ENCODE peak calls at places on chromosome 1, in six cellular contexts. One of them, this sample, is unnamed.

GRCh38 chr1:26156285-26157038 is 2.4 kb upstream of the FAM110D start:
- DNase-seq in transverse colon: no peak
- DNase-seq in thoracic aorta: no peak
- DNase-seq in CD14-positive monocyte: no peak
- DNase-seq in tibial artery: peak
- DNase-seq in MM.1S: no peak
- DNase-seq in this sample: no peak

GRCh38 chr1:56837244-56837926 is 17.2 kb upstream of the C8A start:
- DNase-seq in CD14-positive monocyte: no peak
- DNase-seq in thoracic aorta: no peak
- DNase-seq in tibial artery: no peak
- DNase-seq in MM.1S: no peak
- DNase-seq in transverse colon: no peak
- DNase-seq in this sample: no peak

GRCh38 chr1:160806109-160806665 is 10.2 kb downstream of the LY9 start:
- DNase-seq in transverse colon: no peak
- DNase-seq in thoracic aorta: no peak
- DNase-seq in tibial artery: no peak
- DNase-seq in MM.1S: no peak
- DNase-seq in CD14-positive monocyte: no peak
- DNase-seq in this sample: no peak

GRCh38 chr1:104795931-104796330 is 1046.2 kb downstream of the AMY1C start:
- DNase-seq in thoracic aorta: no peak
- DNase-seq in CD14-positive monocyte: no peak
- DNase-seq in MM.1S: no peak
- DNase-seq in transverse colon: no peak
- DNase-seq in tibial artery: no peak
- DNase-seq in this sample: no peak

GRCh38 chr1:43691871-43692815 is 15.2 kb upstream of the ST3GAL3 start:
- DNase-seq in tibial artery: no peak
- DNase-seq in CD14-positive monocyte: no peak
- DNase-seq in thoracic aorta: no peak
- DNase-seq in transverse colon: no peak
- DNase-seq in MM.1S: no peak
- DNase-seq in this sample: no peak

GRCh38 chr1:7644906-7645750 is 126.0 kb upstream of the VAMP3 start:
- DNase-seq in CD14-positive monocyte: no peak
- DNase-seq in transverse colon: peak
- DNase-seq in thoracic aorta: no peak
- DNase-seq in MM.1S: peak
- DNase-seq in tibial artery: no peak
- DNase-seq in this sample: no peak

GRCh38 chr1:246297314-246298273 is 209.5 kb downstream of the SMYD3 start:
- DNase-seq in MM.1S: no peak
- DNase-seq in tibial artery: no peak
- DNase-seq in CD14-positive monocyte: no peak
- DNase-seq in transverse colon: no peak
- DNase-seq in thoracic aorta: no peak
- DNase-seq in this sample: no peak

GRCh38 chr1:6954596-6954995 is 169.3 kb downstream of the CAMTA1 start:
- DNase-seq in MM.1S: no peak
- DNase-seq in transverse colon: no peak
- DNase-seq in CD14-positive monocyte: no peak
- DNase-seq in thoracic aorta: no peak
- DNase-seq in tibial artery: no peak
- DNase-seq in this sample: no peak

GRCh38 chr1:112618114-112618720 is 724 bp downstream of the ST7L start:
- DNase-seq in tibial artery: no peak
- DNase-seq in thoracic aorta: no peak
- DNase-seq in CD14-positive monocyte: no peak
- DNase-seq in transverse colon: no peak
- DNase-seq in MM.1S: peak
- DNase-seq in this sample: no peak

GRCh38 chr1:173475564-173476196 is 1.5 kb upstream of the PRDX6 start:
- DNase-seq in thoracic aorta: no peak
- DNase-seq in CD14-positive monocyte: no peak
- DNase-seq in transverse colon: peak
- DNase-seq in tibial artery: no peak
- DNase-seq in MM.1S: no peak
- DNase-seq in this sample: no peak

GRCh38 chr1:74425669-74426068 is 86.7 kb downstream of the LRRC53 start:
- DNase-seq in tibial artery: no peak
- DNase-seq in MM.1S: no peak
- DNase-seq in thoracic aorta: no peak
- DNase-seq in CD14-positive monocyte: no peak
- DNase-seq in transverse colon: no peak
- DNase-seq in this sample: no peak

GRCh38 chr1:228500143-228500736 is 13.1 kb downstream of the RNF187 start:
- DNase-seq in CD14-positive monocyte: no peak
- DNase-seq in transverse colon: no peak
- DNase-seq in MM.1S: no peak
- DNase-seq in thoracic aorta: no peak
- DNase-seq in tibial artery: no peak
- DNase-seq in this sample: no peak

GRCh38 chr1:248710305-248710900 is 7.8 kb upstream of the OR14I1 start:
- DNase-seq in CD14-positive monocyte: no peak
- DNase-seq in transverse colon: no peak
- DNase-seq in tibial artery: no peak
- DNase-seq in thoracic aorta: no peak
- DNase-seq in MM.1S: no peak
- DNase-seq in this sample: no peak

GRCh38 chr1:24875257-24875656 is 54.8 kb downstream of the RUNX3 start:
- DNase-seq in tibial artery: peak
- DNase-seq in transverse colon: no peak
- DNase-seq in CD14-positive monocyte: no peak
- DNase-seq in thoracic aorta: no peak
- DNase-seq in MM.1S: no peak
- DNase-seq in this sample: peak

GRCh38 chr1:89378001-89378400 is 14.1 kb downstream of the GBP6 start:
- DNase-seq in thoracic aorta: no peak
- DNase-seq in CD14-positive monocyte: no peak
- DNase-seq in MM.1S: no peak
- DNase-seq in transverse colon: no peak
- DNase-seq in tibial artery: no peak
- DNase-seq in this sample: no peak

GRCh38 chr1:23394664-23395063 is 25.0 kb upstream of the ZNF436 start:
- DNase-seq in transverse colon: peak
- DNase-seq in MM.1S: no peak
- DNase-seq in thoracic aorta: peak
- DNase-seq in CD14-positive monocyte: no peak
- DNase-seq in tibial artery: peak
- DNase-seq in this sample: no peak

GRCh38 chr1:29136463-29136915 is 12.8 kb upstream of the TMEM200B start:
- DNase-seq in CD14-positive monocyte: no peak
- DNase-seq in transverse colon: no peak
- DNase-seq in MM.1S: no peak
- DNase-seq in tibial artery: no peak
- DNase-seq in thoracic aorta: no peak
- DNase-seq in this sample: no peak

GRCh38 chr1:47682198-47682597 is 244.4 kb downstream of the FOXD2 start:
- DNase-seq in transverse colon: no peak
- DNase-seq in MM.1S: no peak
- DNase-seq in tibial artery: no peak
- DNase-seq in thoracic aorta: no peak
- DNase-seq in CD14-positive monocyte: no peak
- DNase-seq in this sample: peak

GRCh38 chr1:43444827-43445225 is 8.9 kb downstream of the HYI start:
- DNase-seq in MM.1S: no peak
- DNase-seq in transverse colon: peak
- DNase-seq in tibial artery: no peak
- DNase-seq in CD14-positive monocyte: no peak
- DNase-seq in thoracic aorta: no peak
- DNase-seq in this sample: no peak

GRCh38 chr1:200033511-200034261 is 6.2 kb downstream of the NR5A2 start:
- DNase-seq in MM.1S: no peak
- DNase-seq in tibial artery: no peak
- DNase-seq in thoracic aorta: no peak
- DNase-seq in CD14-positive monocyte: no peak
- DNase-seq in transverse colon: peak
- DNase-seq in this sample: no peak

GRCh38 chr1:237812061-237812460 is 78.7 kb downstream of the ZP4 start:
- DNase-seq in MM.1S: no peak
- DNase-seq in transverse colon: no peak
- DNase-seq in tibial artery: no peak
- DNase-seq in thoracic aorta: no peak
- DNase-seq in CD14-positive monocyte: no peak
- DNase-seq in this sample: no peak

GRCh38 chr1:237811633-237812032 is 79.1 kb downstream of the ZP4 start:
- DNase-seq in tibial artery: no peak
- DNase-seq in MM.1S: no peak
- DNase-seq in CD14-positive monocyte: no peak
- DNase-seq in thoracic aorta: no peak
- DNase-seq in transverse colon: no peak
- DNase-seq in this sample: no peak

GRCh38 chr1:237817277-237817676 is 73.4 kb downstream of the ZP4 start:
- DNase-seq in CD14-positive monocyte: no peak
- DNase-seq in tibial artery: no peak
- DNase-seq in transverse colon: no peak
- DNase-seq in MM.1S: no peak
- DNase-seq in thoracic aorta: no peak
- DNase-seq in this sample: no peak

DNA sequence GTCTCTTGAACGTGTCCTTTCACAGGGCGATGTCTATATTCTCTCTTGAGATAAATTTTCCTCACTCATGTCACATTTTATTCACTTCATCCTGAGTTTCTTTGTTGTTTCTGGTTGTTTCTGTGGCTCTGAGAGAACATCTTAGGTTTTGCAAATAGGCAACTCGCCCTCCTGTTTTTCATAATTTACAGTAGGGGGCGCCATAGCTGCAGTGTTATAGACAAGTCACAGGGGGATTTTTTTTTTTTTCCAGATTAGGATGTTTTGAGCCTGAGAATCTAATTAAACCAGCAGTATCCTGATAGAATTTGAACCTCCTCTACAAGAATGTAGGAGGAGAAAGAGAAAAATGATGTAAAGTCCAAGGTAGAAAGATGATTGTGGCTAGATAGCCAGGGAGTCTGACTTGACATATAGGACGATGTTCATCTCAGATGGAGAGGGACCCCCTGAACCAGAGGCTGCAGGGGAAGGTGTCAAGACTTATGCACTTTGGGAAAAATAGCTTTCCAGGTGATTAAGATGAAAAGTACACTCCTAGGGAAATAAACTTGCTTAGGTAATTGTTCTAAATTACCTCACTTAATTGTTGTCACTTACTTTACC is 76.3 kb downstream of the ZP4 start:
- DNase-seq in tibial artery: no peak
- DNase-seq in thoracic aorta: no peak
- DNase-seq in MM.1S: no peak
- DNase-seq in CD14-positive monocyte: no peak
- DNase-seq in transverse colon: no peak
- DNase-seq in this sample: no peak
- TF ChIP-seq CTCF in tibial artery: peak
- TF ChIP-seq CTCF in thoracic aorta: peak
- TF ChIP-seq CTCF in MM.1S: peak
- TF ChIP-seq CTCF in CD14-positive monocyte: peak
- TF ChIP-seq CTCF in transverse colon: peak
- TF ChIP-seq CTCF in this sample: peak

GRCh38 chr1:234544094-234544579 is 65.2 kb upstream of the TARBP1 start:
- DNase-seq in thoracic aorta: peak
- DNase-seq in tibial artery: peak
- DNase-seq in CD14-positive monocyte: peak
- DNase-seq in MM.1S: no peak
- DNase-seq in transverse colon: peak
- DNase-seq in this sample: no peak

GRCh38 chr1:234545512-234546386 is 64.2 kb downstream of the IRF2BP2 start:
- DNase-seq in MM.1S: no peak
- DNase-seq in thoracic aorta: no peak
- DNase-seq in tibial artery: no peak
- DNase-seq in transverse colon: no peak
- DNase-seq in CD14-positive monocyte: no peak
- DNase-seq in this sample: no peak

GRCh38 chr1:234542211-234542850 is 63.4 kb upstream of the TARBP1 start:
- DNase-seq in thoracic aorta: no peak
- DNase-seq in MM.1S: no peak
- DNase-seq in CD14-positive monocyte: no peak
- DNase-seq in tibial artery: no peak
- DNase-seq in transverse colon: no peak
- DNase-seq in this sample: no peak

GRCh38 chr1:234541281-234541975 is 62.4 kb upstream of the TARBP1 start:
- DNase-seq in tibial artery: no peak
- DNase-seq in transverse colon: no peak
- DNase-seq in MM.1S: no peak
- DNase-seq in CD14-positive monocyte: no peak
- DNase-seq in thoracic aorta: no peak
- DNase-seq in this sample: no peak

GRCh38 chr1:234543442-234544093 is 64.6 kb upstream of the TARBP1 start:
- DNase-seq in tibial artery: no peak
- DNase-seq in thoracic aorta: no peak
- DNase-seq in MM.1S: no peak
- DNase-seq in transverse colon: peak
- DNase-seq in CD14-positive monocyte: no peak
- DNase-seq in this sample: no peak
- TF ChIP-seq CTCF in tibial artery: no peak
- TF ChIP-seq CTCF in thoracic aorta: no peak
- TF ChIP-seq CTCF in MM.1S: no peak
- TF ChIP-seq CTCF in transverse colon: no peak
- TF ChIP-seq CTCF in CD14-positive monocyte: no peak
- TF ChIP-seq CTCF in this sample: peak

GRCh38 chr1:229882621-229883020 is 184.4 kb upstream of the GALNT2 start:
- DNase-seq in tibial artery: no peak
- DNase-seq in transverse colon: no peak
- DNase-seq in CD14-positive monocyte: no peak
- DNase-seq in MM.1S: no peak
- DNase-seq in thoracic aorta: no peak
- DNase-seq in this sample: peak
- TF ChIP-seq CTCF in tibial artery: no peak
- TF ChIP-seq CTCF in transverse colon: no peak
- TF ChIP-seq CTCF in CD14-positive monocyte: no peak
- TF ChIP-seq CTCF in MM.1S: no peak
- TF ChIP-seq CTCF in thoracic aorta: no peak
- TF ChIP-seq CTCF in this sample: no peak

GRCh38 chr1:206766251-206766856 is 4.2 kb upstream of the IL19 start:
- DNase-seq in MM.1S: peak
- DNase-seq in tibial artery: peak
- DNase-seq in thoracic aorta: no peak
- DNase-seq in transverse colon: peak
- DNase-seq in CD14-positive monocyte: peak
- DNase-seq in this sample: no peak

GRCh38 chr1:206760590-206760989 is 10.0 kb upstream of the IL19 start:
- DNase-seq in MM.1S: no peak
- DNase-seq in transverse colon: no peak
- DNase-seq in thoracic aorta: no peak
- DNase-seq in tibial artery: no peak
- DNase-seq in CD14-positive monocyte: no peak
- DNase-seq in this sample: no peak

GRCh38 chr1:206757524-206758266 is 12.9 kb upstream of the IL19 start:
- DNase-seq in thoracic aorta: no peak
- DNase-seq in CD14-positive monocyte: no peak
- DNase-seq in MM.1S: peak
- DNase-seq in transverse colon: no peak
- DNase-seq in tibial artery: no peak
- DNase-seq in this sample: no peak

DNA sequence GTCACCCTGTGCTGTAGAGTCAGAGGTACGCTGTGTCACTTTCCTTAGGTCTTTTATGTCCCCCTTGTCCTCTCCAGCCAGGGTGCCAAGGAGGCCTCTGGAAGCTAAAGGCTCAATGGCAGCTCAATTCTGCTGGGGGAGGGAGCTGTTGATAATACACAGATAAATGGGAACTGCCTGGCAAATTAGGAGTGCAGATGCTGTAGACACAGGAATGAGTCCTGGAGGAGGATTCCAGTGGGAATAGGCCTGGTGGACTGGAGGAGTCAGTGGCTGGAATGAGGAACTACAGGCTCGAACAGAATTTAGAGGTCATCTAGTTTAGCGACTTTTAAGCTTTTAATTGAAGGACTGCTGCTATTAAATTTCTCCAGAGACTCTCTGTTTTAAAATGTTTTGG is 9.2 kb upstream of the IL19 start:
- DNase-seq in transverse colon: no peak
- DNase-seq in tibial artery: no peak
- DNase-seq in MM.1S: no peak
- DNase-seq in thoracic aorta: no peak
- DNase-seq in CD14-positive monocyte: no peak
- DNase-seq in this sample: no peak
- TF ChIP-seq CTCF in transverse colon: no peak
- TF ChIP-seq CTCF in tibial artery: no peak
- TF ChIP-seq CTCF in MM.1S: no peak
- TF ChIP-seq CTCF in thoracic aorta: no peak
- TF ChIP-seq CTCF in CD14-positive monocyte: no peak
- TF ChIP-seq CTCF in this sample: peak